ENCODE peak calls at places on chromosomes 16 and 17, in seven cellular contexts. X is fibroblast of pulmonary artery, G is esophagus squamous epithelium, O is IMR-90, N is tibial nerve, L is choroid plexus epithelial cell, Z is neural progenitor cell. H is an unnamed sample.

GRCh38 chr16:20255002-20255401 is 72.3 kb downstream of the GP2 start:
- DNase-seq in X (no peak), G (no peak), O (no peak), N (no peak), L (no peak), Z (no peak), H (no peak)

GRCh38 chr17:45702666-45703266 is 81.4 kb upstream of the CRHR1 start:
- DNase-seq in X (peak), G (no peak), O (peak), N (no peak), L (peak), Z (peak), H (no peak)

GRCh38 chr17:231191-231965 is 49.9 kb upstream of the DOC2B start:
- DNase-seq in X (no peak), G (no peak), O (no peak), N (no peak), L (no peak), Z (no peak), H (no peak)

GRCh38 chr17:58391302-58391984 is 25.9 kb downstream of the RNF43 start:
- DNase-seq in X (peak), G (no peak), O (no peak), N (no peak), L (peak), Z (no peak), H (no peak)

GRCh38 chr16:81495321-81496234 is 51.0 kb downstream of the CMIP start:
- DNase-seq in X (no peak), G (no peak), O (no peak), N (no peak), L (no peak), Z (no peak), H (no peak)

GRCh38 chr17:7769854-7770253 is 52.3 kb downstream of the DNAH2 start:
- DNase-seq in X (no peak), G (no peak), O (no peak), N (no peak), L (no peak), Z (no peak), H (no peak)

GRCh38 chr17:72967963-72968585 is 124.4 kb downstream of the SLC39A11 start:
- DNase-seq in X (no peak), G (no peak), O (peak), N (no peak), L (no peak), Z (no peak), H (no peak)

GRCh38 chr17:80826955-80827645 is 164.5 kb upstream of the CHMP6 start:
- DNase-seq in X (peak), G (no peak), O (peak), N (peak), L (peak), Z (peak), H (no peak)

GRCh38 chr17:17692353-17693252 is 11.3 kb downstream of the RAI1 start:
- DNase-seq in X (no peak), G (no peak), O (no peak), N (no peak), L (no peak), Z (no peak), H (no peak)

GRCh38 chr16:56357291-56357764 is 68.0 kb downstream of the AMFR start:
- DNase-seq in X (peak), G (no peak), O (peak), N (no peak), L (peak), Z (peak), H (no peak)

GRCh38 chr16:396605-397004 is 394 bp upstream of the NME4 start:
- DNase-seq in X (peak), G (no peak), O (peak), N (no peak), L (peak), Z (peak), H (peak)

GRCh38 chr17:37365589-37365988 is 10.2 kb upstream of the C17orf78 start:
- DNase-seq in X (no peak), G (no peak), O (no peak), N (no peak), L (peak), Z (no peak), H (no peak)

GRCh38 chr16:52191533-52192134 is 355.3 kb downstream of the TOX3 start:
- DNase-seq in X (peak), G (no peak), O (peak), N (peak), L (peak), Z (peak), H (peak)

GRCh38 chr17:50298018-50298417 is 23.8 kb downstream of the TMEM92 start:
- DNase-seq in X (no peak), G (no peak), O (no peak), N (no peak), L (no peak), Z (no peak), H (no peak)

GRCh38 chr16:81645303-81645702 is 133.8 kb upstream of the PLCG2 start:
- DNase-seq in X (peak), G (no peak), O (peak), N (no peak), L (peak), Z (peak), H (no peak)

GRCh38 chr17:39665642-39666221 is 583 bp downstream of the TCAP start:
- DNase-seq in X (no peak), G (no peak), O (no peak), N (no peak), L (no peak), Z (peak), H (no peak)

GRCh38 chr16:66924527-66925321 is 611 bp downstream of the RRAD start:
- DNase-seq in X (no peak), G (no peak), O (no peak), N (no peak), L (no peak), Z (peak), H (peak)

GRCh38 chr16:27824786-27825185 is 238.7 kb downstream of the GSG1L start:
- DNase-seq in X (no peak), G (no peak), O (no peak), N (no peak), L (no peak), Z (no peak), H (no peak)

GRCh38 chr17:45895304-45895968 is 1.1 kb downstream of the MAPT start:
- DNase-seq in X (no peak), G (no peak), O (no peak), N (no peak), L (peak), Z (peak), H (peak)

GRCh38 chr16:67000384-67001158 is 12.2 kb downstream of the CES4A start:
- DNase-seq in X (peak), G (no peak), O (no peak), N (peak), L (peak), Z (peak), H (peak)

GRCh38 chr17:80000136-80000535 is 35.5 kb downstream of the TBC1D16 start:
- DNase-seq in X (no peak), G (no peak), O (no peak), N (no peak), L (no peak), Z (no peak), H (no peak)

GRCh38 chr16:46730801-46731690 is 17.1 kb downstream of the MYLK3 start:
- DNase-seq in X (no peak), G (no peak), O (no peak), N (no peak), L (no peak), Z (no peak), H (no peak)

GRCh38 chr16:16009396-16009795 is 60.0 kb downstream of the ABCC1 start:
- DNase-seq in X (no peak), G (no peak), O (no peak), N (no peak), L (no peak), Z (no peak), H (no peak)

GRCh38 chr17:36608794-36609497 is 7.6 kb downstream of the MRM1 start:
- DNase-seq in X (peak), G (no peak), O (peak), N (peak), L (peak), Z (peak), H (no peak)

GRCh38 chr16:54847207-54847606 is 83.5 kb upstream of the IRX5 start:
- DNase-seq in X (no peak), G (no peak), O (no peak), N (no peak), L (no peak), Z (no peak), H (no peak)

GRCh38 chr17:59914274-59914854 is 21.4 kb downstream of the RPS6KB1 start:
- DNase-seq in X (peak), G (no peak), O (peak), N (peak), L (peak), Z (peak), H (peak)

GRCh38 chr16:46482895-46483294 is 138.3 kb downstream of the SHCBP1 start:
- DNase-seq in X (no peak), G (no peak), O (no peak), N (no peak), L (no peak), Z (no peak), H (no peak)

GRCh38 chr17:237406-237955 is 56.0 kb upstream of the DOC2B start:
- DNase-seq in X (no peak), G (no peak), O (no peak), N (no peak), L (no peak), Z (peak), H (no peak)

GRCh38 chr17:75194879-75195278 is 10.6 kb upstream of the NUP85 start:
- DNase-seq in X (no peak), G (no peak), O (no peak), N (no peak), L (no peak), Z (no peak), H (no peak)

GRCh38 chr17:6712854-6713129 is 377 bp downstream of the SLC13A5 start:
- DNase-seq in X (no peak), G (no peak), O (no peak), N (no peak), L (no peak), Z (no peak), H (no peak)

GRCh38 chr16:75801307-75801706 is 75.0 kb upstream of the CPHXL start:
- DNase-seq in X (no peak), G (no peak), O (no peak), N (no peak), L (peak), Z (no peak), H (no peak)

GRCh38 chr16:69123894-69124293 is 8.5 kb downstream of the CHTF8 start:
- DNase-seq in X (peak), G (no peak), O (peak), N (peak), L (peak), Z (peak), H (peak)

GRCh38 chr16:48295493-48296281 is 48.3 kb upstream of the ABCC11 start:
- DNase-seq in X (no peak), G (no peak), O (no peak), N (no peak), L (no peak), Z (no peak), H (no peak)

GRCh38 chr17:4199818-4200402 is 56.9 kb downstream of the CYB5D2 start:
- DNase-seq in X (peak), G (no peak), O (peak), N (no peak), L (peak), Z (peak), H (peak)
- TF ChIP-seq CTCF in X (peak), G (peak), O (peak), N (peak), L (peak), Z (peak), H (peak)

GRCh38 chr17:34840758-34841157 is 120.5 kb downstream of the CCT6B start:
- DNase-seq in X (no peak), G (no peak), O (no peak), N (no peak), L (no peak), Z (no peak), H (no peak)

GRCh38 chr17:34842235-34842634 is 119.0 kb downstream of the CCT6B start:
- DNase-seq in X (no peak), G (no peak), O (no peak), N (no peak), L (no peak), Z (no peak), H (no peak)

GRCh38 chr17:34843682-34844081 is 117.6 kb downstream of the CCT6B start:
- DNase-seq in X (no peak), G (no peak), O (no peak), N (no peak), L (no peak), Z (no peak), H (no peak)

GRCh38 chr17:34837796-34838195 is 123.5 kb downstream of the CCT6B start:
- DNase-seq in X (no peak), G (no peak), O (no peak), N (no peak), L (no peak), Z (no peak), H (no peak)

GRCh38 chr17:34841467-34841866 is 119.8 kb downstream of the CCT6B start:
- DNase-seq in X (no peak), G (no peak), O (no peak), N (no peak), L (no peak), Z (no peak), H (no peak)
- TF ChIP-seq CTCF in X (no peak), G (no peak), O (no peak), N (no peak), L (no peak), Z (peak), H (no peak)

GRCh38 chr17:2758870-2759269 is 9.4 kb upstream of the CCDC92B start:
- DNase-seq in X (no peak), G (no peak), O (no peak), N (no peak), L (no peak), Z (no peak), H (no peak)
- TF ChIP-seq CTCF in X (no peak), G (no peak), O (no peak), N (no peak), L (no peak), Z (no peak), H (no peak)

DNA sequence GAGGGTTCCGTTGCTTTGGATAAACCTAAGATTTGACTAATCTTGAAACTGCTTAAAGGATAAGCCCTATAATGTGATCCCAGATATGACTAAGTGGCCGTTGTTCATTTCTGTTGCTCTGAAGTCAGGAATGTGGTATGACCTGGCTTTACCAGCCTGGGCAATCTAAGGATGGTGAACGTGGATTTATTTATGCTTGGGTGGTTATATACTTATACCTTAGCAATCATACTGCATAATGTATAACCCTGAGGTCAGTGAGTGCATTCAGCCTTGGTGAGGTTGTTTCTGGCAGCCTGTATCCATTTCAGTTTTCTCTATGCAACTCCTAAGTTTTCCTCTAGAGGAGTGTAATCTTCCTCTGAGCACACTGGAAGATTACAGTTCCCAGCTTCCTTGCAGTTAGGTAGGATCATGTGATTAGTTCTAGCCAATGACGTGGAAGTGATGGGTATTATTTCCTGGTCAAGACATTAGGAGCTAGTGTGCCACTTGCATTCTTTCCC is 41.9 kb downstream of the FTO start:
- DNase-seq in X (peak), G (no peak), O (peak), N (no peak), L (no peak), Z (no peak), H (no peak)
- TF ChIP-seq CTCF in X (peak), G (no peak), O (peak), N (no peak), L (peak), Z (no peak), H (no peak)

GRCh38 chr17:51362818-51363598 is 102.7 kb downstream of the UTP18 start:
- DNase-seq in X (peak), G (no peak), O (no peak), N (no peak), L (peak), Z (no peak), H (no peak)
- TF ChIP-seq CTCF in X (no peak), G (no peak), O (no peak), N (no peak), L (no peak), Z (no peak), H (no peak)

GRCh38 chr16:85551319-85551978 is 61.7 kb upstream of the GSE1 start:
- DNase-seq in X (no peak), G (no peak), O (no peak), N (no peak), L (no peak), Z (no peak), H (no peak)
- TF ChIP-seq CTCF in X (no peak), G (no peak), O (no peak), N (no peak), L (no peak), Z (no peak), H (no peak)

DNA sequence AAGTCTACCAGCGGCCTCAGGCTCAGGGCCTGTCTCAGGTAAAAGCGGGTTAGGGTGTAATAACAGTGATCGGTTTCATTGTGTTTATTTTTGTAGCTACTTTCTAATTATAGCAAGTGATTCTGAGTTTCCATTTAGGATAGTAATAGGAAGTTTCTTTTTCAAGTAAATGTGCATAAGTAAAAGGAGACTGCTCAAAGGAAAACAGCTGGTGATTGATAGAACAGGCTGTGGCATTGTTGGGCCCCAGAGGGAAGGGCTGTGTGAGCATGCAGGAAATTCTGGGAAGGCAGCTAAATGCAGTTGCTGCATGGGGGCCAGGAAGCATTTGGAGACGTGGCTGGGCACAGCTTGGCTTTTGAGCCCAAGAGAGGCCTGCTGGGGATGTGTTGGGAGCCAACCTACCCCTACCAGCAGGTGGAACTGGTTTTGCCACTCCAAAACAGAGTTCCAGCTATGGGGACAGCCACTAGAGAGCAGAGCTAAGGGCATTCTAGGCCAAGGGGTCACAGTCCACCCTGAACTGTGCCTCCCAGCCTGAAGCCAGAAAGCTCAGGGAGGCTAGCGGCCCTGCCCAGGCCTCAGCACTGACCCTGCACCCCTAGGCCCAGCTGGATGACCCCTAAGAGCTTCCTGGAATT is 12.6 kb downstream of the SNX20 start:
- DNase-seq in X (no peak), G (no peak), O (no peak), N (no peak), L (no peak), Z (peak), H (no peak)
- TF ChIP-seq CTCF in X (no peak), G (no peak), O (no peak), N (no peak), L (no peak), Z (no peak), H (peak)

H was measured in GM13977.